ENCODE peak calls at places on chromosomes 5 and 9, in five cellular contexts. C, H, Z, B and E are unnamed samples.

GRCh38 chr9:35951736-35952135 is 6.2 kb downstream of the OR2S2 start:
- DNase-seq in C (no peak), H (peak; percentile 23), Z (peak; percentile 13), B (no peak), E (peak; percentile 53)

GRCh38 chr9:129224618-129225017 is 46.6 kb upstream of the IER5L start:
- DNase-seq in C (no peak), H (no peak), Z (no peak), B (no peak), E (no peak)

GRCh38 chr9:85521331-85522197 is 220.2 kb downstream of the AGTPBP1 start:
- DNase-seq in C (no peak), H (no peak), Z (no peak), B (no peak), E (no peak)

GRCh38 chr5:1268056-1268455 is 26.8 kb downstream of the TERT start:
- DNase-seq in C (no peak), H (no peak), Z (no peak), B (no peak), E (no peak)

GRCh38 chr9:79763861-79764260 is 192.1 kb downstream of the TLE4 start:
- DNase-seq in C (no peak), H (no peak), Z (no peak), B (no peak), E (no peak)

GRCh38 chr5:150544606-150545219 is 36.8 kb downstream of the NDST1 start:
- DNase-seq in C (peak; percentile 57), H (peak; percentile 63), Z (no peak), B (peak; percentile 90), E (peak; percentile 70)

GRCh38 chr9:81626511-81626910 is 62.8 kb downstream of the TLE1 start:
- DNase-seq in C (peak; percentile 7), H (peak; percentile 42), Z (no peak), B (no peak), E (peak; percentile 90)

GRCh38 chr9:982660-983240 is 6.3 kb downstream of the DMRT3 start:
- DNase-seq in C (no peak), H (no peak), Z (no peak), B (no peak), E (no peak)

GRCh38 chr9:35749515-35750255 is 598 bp downstream of the RGP1 start:
- DNase-seq in C (no peak), H (peak; percentile 42), Z (no peak), B (no peak), E (peak; percentile 19)

GRCh38 chr9:114930063-114930812 is at the start of gene TNFSF8:
- DNase-seq in C (no peak), H (no peak), Z (no peak), B (no peak), E (no peak)

GRCh38 chr5:109053995-109054417 is 306.3 kb downstream of the FER start:
- DNase-seq in C (no peak), H (no peak), Z (peak; percentile 77), B (no peak), E (no peak)

GRCh38 chr5:107772418-107773310 is 101.9 kb upstream of the EFNA5 start:
- DNase-seq in C (no peak), H (no peak), Z (no peak), B (no peak), E (no peak)

GRCh38 chr5:33118761-33119415 is 321.9 kb upstream of the TARS1 start:
- DNase-seq in C (no peak), H (no peak), Z (no peak), B (no peak), E (peak; percentile 51)

GRCh38 chr9:90539266-90539665 is 103.4 kb downstream of the DIRAS2 start:
- DNase-seq in C (no peak), H (no peak), Z (no peak), B (no peak), E (no peak)
- H3K27ac ChIP-seq in C (no peak overlapping the region), H (no peak overlapping the region), Z (no peak overlapping the region), B (no peak overlapping the region), E (no peak overlapping the region)

DNA sequence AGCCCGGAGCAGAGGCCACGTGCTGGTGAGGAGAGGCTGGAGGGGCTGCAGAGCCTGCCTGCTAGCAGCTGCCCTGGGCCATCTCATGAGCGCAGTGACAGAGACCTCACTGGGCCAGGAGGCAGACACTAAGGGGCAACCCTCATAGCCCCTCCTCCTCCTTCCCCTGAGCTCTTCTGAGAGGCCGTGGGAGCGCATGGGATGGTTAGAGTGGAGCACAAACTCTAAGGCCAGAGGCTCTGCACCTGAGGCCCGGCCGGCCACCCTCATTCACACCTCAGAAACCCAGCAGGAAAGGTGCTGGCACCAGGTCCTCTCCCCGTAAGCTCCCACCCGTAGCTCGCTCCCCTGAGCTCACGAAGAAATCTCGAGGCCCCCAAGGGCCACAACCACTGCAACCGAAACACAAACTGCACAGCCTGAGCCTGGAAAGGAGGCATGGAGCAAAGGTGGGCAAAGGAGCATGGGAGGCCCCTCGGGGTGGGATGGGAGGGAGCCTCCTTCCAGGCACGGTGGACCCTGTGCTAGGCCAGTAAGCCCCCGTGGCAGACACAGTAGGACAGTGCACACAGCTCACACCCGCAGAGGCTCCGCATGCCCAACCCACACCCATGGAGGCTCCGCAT is 17.7 kb downstream of the CAMSAP1 start:
- DNase-seq in C (no peak), H (no peak), Z (no peak), B (no peak), E (no peak)
- H3K27ac ChIP-seq in C (peak overlapping the region; percentile 13), H (no peak overlapping the region), Z (no peak overlapping the region), B (no peak overlapping the region), E (no peak overlapping the region)

GRCh38 chr5:68845121-68845520 is 248.7 kb upstream of the SLC30A5 start:
- DNase-seq in C (no peak), H (no peak), Z (no peak), B (no peak), E (peak; percentile 64)

GRCh38 chr5:68848086-68848485 is 245.7 kb upstream of the SLC30A5 start:
- DNase-seq in C (no peak), H (no peak), Z (no peak), B (no peak), E (peak; percentile 73)

GRCh38 chr5:68839019-68839552 is 254.7 kb upstream of the SLC30A5 start:
- DNase-seq in C (no peak), H (no peak), Z (no peak), B (no peak), E (peak; percentile 13)

GRCh38 chr5:68846828-68847227 is 247.0 kb upstream of the SLC30A5 start:
- DNase-seq in C (no peak), H (no peak), Z (no peak), B (no peak), E (no peak)

GRCh38 chr5:68843600-68844342 is 250.0 kb upstream of the SLC30A5 start:
- DNase-seq in C (no peak), H (no peak), Z (no peak), B (no peak), E (no peak)
- H3K27ac ChIP-seq in C (no peak overlapping the region), H (no peak overlapping the region), Z (no peak overlapping the region), B (no peak overlapping the region), E (no peak overlapping the region)

GRCh38 chr9:33225319-33226152 is 14.4 kb upstream of the SPINK4 start:
- DNase-seq in C (peak; percentile 68), H (peak; percentile 55), Z (peak; percentile 64), B (no peak), E (peak; percentile 85)
- H3K27ac ChIP-seq in C (no peak overlapping the region), H (no peak overlapping the region), Z (no peak overlapping the region), B (no peak overlapping the region), E (peak overlapping the region; percentile 58)

GRCh38 chr5:65192326-65192725 is 289.4 kb downstream of the ADAMTS6 start:
- DNase-seq in C (no peak), H (no peak), Z (peak; percentile 21), B (no peak), E (no peak)
- H3K27ac ChIP-seq in C (no peak overlapping the region), H (no peak overlapping the region), Z (no peak overlapping the region), B (no peak overlapping the region), E (no peak overlapping the region)

GRCh38 chr5:77892061-77893010 is 116.2 kb upstream of the TBCA start:
- DNase-seq in C (no peak), H (no peak), Z (no peak), B (no peak), E (no peak)
- H3K27ac ChIP-seq in C (no peak overlapping the region), H (no peak overlapping the region), Z (peak overlapping the region; percentile 96), B (no peak overlapping the region), E (peak overlapping the region; percentile 92)

GRCh38 chr9:132644251-132644650 is 25.5 kb downstream of the DDX31 start:
- DNase-seq in C (no peak), H (no peak), Z (no peak), B (no peak), E (peak; percentile 6)
- H3K27ac ChIP-seq in C (no peak overlapping the region), H (no peak overlapping the region), Z (no peak overlapping the region), B (no peak overlapping the region), E (no peak overlapping the region)

DNA sequence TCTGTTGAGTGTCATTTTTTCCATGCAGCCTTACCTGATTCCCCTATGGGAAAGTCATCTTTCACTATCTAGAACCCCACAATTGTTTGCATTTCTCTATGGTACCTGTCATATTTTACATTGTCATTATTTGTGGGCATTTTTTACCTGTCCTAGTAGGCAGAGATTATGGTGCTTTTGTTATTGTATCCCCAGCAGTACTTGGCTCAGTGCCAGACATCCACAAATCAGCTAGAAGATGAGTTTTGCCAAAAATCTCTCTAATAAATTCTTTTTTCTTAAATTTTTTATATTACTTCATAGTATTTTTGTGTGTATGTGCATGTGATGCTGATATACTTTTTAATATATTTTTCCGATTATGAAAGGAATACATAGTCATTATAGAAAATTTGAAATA is 13.2 kb downstream of the GARNL3 start:
- DNase-seq in C (no peak), H (no peak), Z (no peak), B (no peak), E (no peak)
- H3K27ac ChIP-seq in C (no peak overlapping the region), H (no peak overlapping the region), Z (no peak overlapping the region), B (no peak overlapping the region), E (no peak overlapping the region)

GRCh38 chr5:176530983-176531901 is 6.0 kb downstream of the RNF44 start:
- DNase-seq in C (no peak), H (no peak), Z (peak; percentile 42), B (peak; percentile 62), E (no peak)
- H3K27ac ChIP-seq in C (no peak overlapping the region), H (no peak overlapping the region), Z (peak overlapping the region; percentile 39), B (no peak overlapping the region), E (no peak overlapping the region)